ENCODE peak calls at places on chromosomes 12 and 14, in eight cellular contexts. Z is fibroblast of the aortic adventitia; N is A549; K is choroid plexus epithelial cell; J is CD8-positive, alpha-beta T cell; O is tibial artery; Q is fibroblast of pulmonary artery; M is tibial nerve. W is an unnamed sample.

GRCh38 chr14:92503756-92504491 is 9.7 kb upstream of the RIN3 start:
- DNase-seq in N (peak), M (no peak), Z (peak), O (peak), Q (peak), J (no peak), K (peak), W (peak)

GRCh38 chr12:117380083-117380482 is 18.7 kb upstream of the NOS1 start:
- DNase-seq in Q (no peak), K (no peak), Z (no peak), M (no peak), N (no peak), J (no peak), O (no peak), W (no peak)

GRCh38 chr12:87756721-87757120 is 272.5 kb downstream of the C12orf50 start:
- DNase-seq in Q (peak), J (no peak), N (no peak), M (no peak), Z (no peak), O (no peak), K (peak), W (peak)

GRCh38 chr14:28102814-28103213 is 663.8 kb upstream of the FOXG1 start:
- DNase-seq in J (no peak), K (peak), O (no peak), Z (peak), N (no peak), Q (peak), M (no peak), W (peak)

GRCh38 chr14:64440494-64440893 is 24.8 kb upstream of the AKAP5 start:
- DNase-seq in Z (peak), M (no peak), O (no peak), Q (peak), K (peak), J (no peak), N (no peak), W (no peak)

GRCh38 chr12:14874882-14875281 is 10.8 kb downstream of the MGP start:
- DNase-seq in M (no peak), K (peak), O (no peak), Z (no peak), Q (no peak), N (no peak), J (no peak), W (no peak)

GRCh38 chr14:67859169-67859749 is 39.7 kb downstream of the RAD51B start:
- DNase-seq in N (no peak), O (no peak), Z (no peak), J (no peak), K (no peak), M (no peak), Q (no peak), W (no peak)

GRCh38 chr12:78191611-78192010 is 360.9 kb downstream of the NAV3 start:
- DNase-seq in Z (peak), M (no peak), O (no peak), K (peak), J (no peak), Q (no peak), N (no peak), W (no peak)

GRCh38 chr14:90777358-90777757 is 38.9 kb downstream of the TTC7B start:
- DNase-seq in N (no peak), Q (no peak), J (no peak), Z (no peak), O (peak), K (no peak), M (no peak), W (no peak)

GRCh38 chr12:67222302-67222701 is 46.9 kb upstream of the CAND1 start:
- DNase-seq in O (no peak), Z (peak), Q (peak), K (peak), J (no peak), M (no peak), N (no peak), W (peak)

GRCh38 chr14:78902010-78902623 is 731.9 kb downstream of the NRXN3 start:
- DNase-seq in M (no peak), Z (peak), O (no peak), Q (peak), K (peak), J (no peak), N (no peak), W (peak)

DNA sequence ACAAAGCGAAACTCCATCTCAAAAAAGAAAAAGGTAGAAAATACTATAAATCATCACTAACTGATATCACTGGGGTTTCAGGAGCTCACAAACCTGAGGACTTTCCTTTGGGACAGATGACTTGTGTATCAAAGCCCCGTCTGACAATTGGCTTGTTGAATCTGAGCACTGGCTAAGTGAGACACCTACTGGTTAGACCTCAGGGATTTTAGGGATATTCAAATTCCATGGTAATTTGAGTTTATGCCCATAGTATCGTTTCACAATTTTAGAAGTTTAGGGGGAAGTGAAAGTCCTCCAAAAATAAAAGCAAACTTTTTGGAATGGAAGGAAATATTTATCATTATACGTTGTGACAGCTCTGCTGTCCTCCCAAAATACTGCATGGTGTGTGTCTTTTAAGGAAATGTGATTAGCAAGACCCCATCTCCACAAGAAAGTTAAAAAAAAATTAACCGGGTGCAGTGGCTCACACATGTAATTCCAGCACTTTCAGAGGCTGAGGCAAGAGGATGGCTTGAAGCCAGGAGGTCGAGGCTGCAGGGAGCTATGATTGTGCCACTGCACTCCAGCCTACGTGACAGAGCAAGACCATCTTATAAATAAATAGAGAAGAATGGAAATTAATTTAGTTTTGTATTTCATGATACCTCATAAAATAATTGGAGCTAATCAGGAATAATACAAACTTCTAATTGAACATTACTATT is 49.2 kb downstream of the FBXL14 start:
- DNase-seq in N (no peak), Z (peak), J (no peak), M (no peak), Q (peak), K (peak), O (no peak), W (peak)
- TF ChIP-seq CTCF in N (peak), Z (peak), J (no peak), M (peak), Q (peak), K (peak), O (peak), W (peak)

DNA sequence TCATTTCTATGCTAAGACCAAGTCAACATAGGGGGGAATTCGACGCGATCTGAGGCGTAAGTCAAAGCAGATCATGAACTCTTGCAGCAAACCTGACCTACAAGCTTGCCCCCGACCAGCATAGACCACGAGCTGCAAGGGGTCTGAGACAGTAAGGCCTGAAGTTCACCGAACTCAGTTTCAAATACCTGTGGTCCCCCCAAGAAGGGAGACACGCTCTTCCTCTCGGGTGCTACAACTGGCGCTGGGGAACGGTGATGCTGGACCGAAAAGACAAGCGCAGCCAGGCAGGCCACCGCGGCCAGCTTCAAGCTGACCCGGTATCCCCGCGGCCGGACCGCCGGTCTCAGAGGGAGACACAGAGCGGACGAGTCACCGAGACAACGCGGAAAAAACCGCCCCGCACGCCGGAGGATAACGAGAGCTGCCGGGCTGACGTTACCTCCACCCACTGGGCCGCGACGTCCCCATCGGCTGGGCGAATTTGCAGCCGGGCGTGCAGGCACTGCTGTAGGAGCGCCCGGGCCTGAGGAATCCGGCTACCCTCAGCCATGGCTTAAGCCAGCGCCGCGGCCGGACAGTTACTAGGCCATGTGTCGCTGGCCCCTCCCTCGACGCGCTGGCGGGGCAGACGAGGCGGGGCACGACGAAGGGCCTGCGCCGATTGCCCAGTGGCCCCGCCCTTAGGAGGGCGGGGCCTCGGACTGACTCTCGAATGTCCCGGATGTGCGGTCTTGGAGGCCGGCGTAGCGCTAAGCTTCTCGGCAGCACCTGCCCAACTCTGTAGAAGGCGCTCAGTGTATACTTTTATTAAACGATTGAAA is at the start of gene DTD2:
- DNase-seq in Q (peak), J (peak), N (peak), O (peak), M (peak), Z (peak), K (peak), W (peak)
- TF ChIP-seq CTCF in Q (no peak), J (no peak), N (no peak), O (no peak), M (no peak), Z (no peak), K (no peak), W (no peak)

DNA sequence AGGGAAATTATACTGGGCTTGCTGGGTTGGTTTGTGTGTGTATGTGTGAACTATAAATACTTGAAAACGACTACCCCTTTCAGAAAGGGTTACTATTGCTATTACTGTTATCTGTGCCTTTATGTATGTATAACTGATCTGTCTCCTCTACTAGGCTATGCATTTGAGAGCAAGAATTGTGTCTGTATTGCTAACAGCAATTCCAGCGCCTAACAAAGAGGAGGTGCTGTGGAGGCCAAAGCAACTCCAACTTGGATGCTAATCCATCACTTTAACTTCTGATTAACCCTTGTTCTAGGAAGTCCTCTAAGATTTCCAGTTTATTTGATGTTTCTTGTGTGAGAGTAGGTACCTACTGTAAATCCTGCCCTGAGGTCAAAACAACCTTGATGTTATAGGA is 313.9 kb downstream of the PCNX1 start:
- DNase-seq in Z (no peak), J (no peak), O (no peak), Q (no peak), M (no peak), K (no peak), N (no peak), W (no peak)
- TF ChIP-seq CTCF in Z (no peak), J (no peak), O (no peak), Q (no peak), M (no peak), K (no peak), N (no peak), W (no peak)

GRCh38 chr12:70227911-70228310 is 15.3 kb upstream of the CNOT2 start:
- DNase-seq in M (no peak), O (no peak), K (no peak), N (no peak), Q (no peak), J (no peak), Z (no peak), W (no peak)
- TF ChIP-seq CTCF in M (no peak), O (no peak), K (no peak), N (no peak), Q (no peak), J (no peak), Z (no peak), W (no peak)

GRCh38 chr14:35144029-35144428 is 21.7 kb downstream of the PRORP start:
- DNase-seq in Q (no peak), K (no peak), O (no peak), M (no peak), J (no peak), N (no peak), Z (no peak), W (no peak)

GRCh38 chr14:35146711-35147149 is 24.4 kb downstream of the PRORP start:
- DNase-seq in K (no peak), J (no peak), O (no peak), Q (no peak), M (no peak), Z (no peak), N (no peak), W (no peak)

GRCh38 chr14:35138585-35138984 is 16.2 kb downstream of the PRORP start:
- DNase-seq in O (no peak), J (no peak), Q (no peak), M (no peak), K (no peak), Z (no peak), N (no peak), W (no peak)

DNA sequence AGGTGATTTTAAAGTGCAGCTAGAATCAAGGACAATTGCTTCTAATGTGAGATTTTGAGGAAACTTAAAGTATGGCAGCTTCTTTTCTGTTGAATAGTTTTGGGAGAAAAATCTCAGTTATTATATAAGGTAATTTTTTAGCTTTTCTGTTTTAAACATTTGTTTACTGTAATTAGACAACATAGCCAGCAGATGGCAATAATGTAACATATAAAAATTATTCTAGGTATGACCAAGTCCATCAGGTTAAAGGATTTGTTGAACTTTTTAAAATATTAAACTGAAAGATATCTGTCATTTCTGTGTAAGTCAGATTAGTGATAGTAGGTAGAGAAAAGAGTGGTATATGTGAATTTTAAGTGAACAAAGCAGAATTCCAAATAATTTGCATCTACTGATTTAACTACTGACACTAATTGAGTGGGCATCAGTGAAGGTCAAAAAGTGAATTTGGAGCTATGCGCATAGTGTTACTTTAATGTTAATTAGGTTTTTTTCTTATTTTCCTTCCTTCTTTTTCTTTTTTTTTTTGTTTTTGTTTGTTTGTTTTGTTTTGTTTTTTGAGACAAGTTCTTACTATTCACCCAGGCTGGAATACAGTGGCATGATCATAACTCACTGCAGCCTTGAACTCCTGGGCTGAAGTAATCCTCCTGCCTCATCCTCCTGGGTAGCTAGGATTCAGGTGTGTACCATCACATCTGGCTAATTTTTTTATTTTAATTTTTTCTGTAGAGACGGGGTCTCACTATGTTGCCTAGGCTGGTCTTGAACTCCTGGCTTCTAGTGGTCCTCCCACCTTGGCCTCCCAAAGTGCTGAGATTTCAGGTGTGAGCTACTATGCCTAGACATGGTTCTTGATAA is 18.6 kb downstream of the PRORP start:
- DNase-seq in K (peak), O (no peak), Z (peak), J (no peak), M (no peak), N (no peak), Q (peak), W (no peak)
- TF ChIP-seq CTCF in K (peak), O (peak), Z (peak), J (peak), M (peak), N (peak), Q (peak), W (peak)

DNA sequence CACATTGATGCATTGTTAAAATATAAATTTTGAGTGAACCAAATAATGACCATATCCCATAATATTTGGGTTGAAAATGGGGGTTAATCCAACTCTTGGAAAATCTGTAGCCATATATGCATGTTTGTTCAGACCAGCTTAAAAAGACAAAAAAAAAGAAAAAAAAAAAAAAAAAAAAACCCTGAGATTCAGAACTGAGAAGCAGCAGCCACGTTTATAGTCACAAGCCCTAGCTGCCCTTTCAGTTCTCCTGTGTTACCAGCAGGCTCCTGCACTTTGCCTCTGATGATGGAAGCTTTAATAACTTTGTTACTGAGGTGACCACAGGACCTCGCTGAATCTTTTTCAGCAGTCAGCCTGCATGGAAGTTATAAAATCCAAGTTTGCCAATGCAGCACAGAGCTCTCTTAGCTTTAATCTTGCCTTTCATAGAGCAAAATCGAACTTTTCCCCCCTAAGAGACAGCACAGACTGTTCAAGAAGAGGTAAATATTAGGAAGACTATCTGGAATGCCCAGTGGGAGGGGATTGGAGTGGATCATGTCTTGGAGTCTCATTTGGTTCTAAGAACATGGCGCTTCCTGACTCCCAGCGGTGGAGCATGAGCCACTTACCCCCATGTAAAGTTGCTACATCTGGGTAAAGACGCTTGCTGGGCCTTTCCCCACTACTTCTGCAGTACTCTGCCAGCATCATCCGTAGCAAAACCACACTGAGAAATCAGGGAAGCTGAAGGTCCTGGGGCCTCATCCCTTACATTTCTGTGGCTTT is 20.6 kb downstream of the GNG2 start:
- DNase-seq in N (no peak), M (no peak), Z (no peak), K (peak), Q (peak), J (no peak), O (no peak), W (no peak)
- TF ChIP-seq CTCF in N (no peak), M (no peak), Z (no peak), K (peak), Q (no peak), J (no peak), O (no peak), W (no peak)

GRCh38 chr12:110338754-110339153 is 57.7 kb downstream of the ATP2A2 start:
- DNase-seq in O (no peak), N (peak), M (no peak), Z (no peak), Q (peak), K (peak), J (no peak), W (peak)
- TF ChIP-seq CTCF in O (no peak), N (peak), M (no peak), Z (no peak), Q (peak), K (peak), J (no peak), W (peak)